ENCODE peak calls at places on chromosome 7, in four cellular contexts. C is NCI-H1105 treated with DMSO at 0.1 percent for 48 hours, S is HEK293T, N is uterus. P is an unnamed sample.

GRCh38 chr7:44801890-44802289 is 5.4 kb downstream of the PPIA start:
- DNase-seq in C (no peak), N (no peak), S (no peak), P (no peak)

GRCh38 chr7:47506716-47507354 is 75.1 kb downstream of the TNS3 start:
- DNase-seq in N (peak; percentile 30), S (no peak), C (no peak), P (peak; percentile 76)

GRCh38 chr7:96952974-96953391 is 52.4 kb upstream of the DLX6 start:
- DNase-seq in C (no peak), N (no peak), S (no peak), P (peak; percentile 9)

GRCh38 chr7:28806841-28807240 is 151.3 kb downstream of the TRIL start:
- DNase-seq in N (no peak), S (no peak), C (no peak), P (peak; percentile 56)

GRCh38 chr7:111640416-111640815 is 78.1 kb upstream of the IMMP2L start:
- DNase-seq in C (no peak), S (no peak), N (no peak), P (no peak)

GRCh38 chr7:12635830-12636229 is 51.6 kb upstream of the ARL4A start:
- DNase-seq in C (no peak), S (no peak), N (no peak), P (no peak)

GRCh38 chr7:100483728-100484635 is at the start of gene NYAP1:
- DNase-seq in C (peak; percentile 48), S (peak; percentile 66), N (peak; percentile 78), P (peak; percentile 38)

GRCh38 chr7:157427811-157428553 is 91.2 kb downstream of the DNAJB6 start:
- DNase-seq in C (no peak), S (no peak), N (no peak), P (no peak)

GRCh38 chr7:69342154-69342884 is 256.0 kb upstream of the AUTS2 start:
- DNase-seq in C (no peak), N (no peak), S (no peak), P (no peak)

GRCh38 chr7:112726076-112726475 is 64.1 kb downstream of the TMEM168 start:
- DNase-seq in S (no peak), N (no peak), C (no peak), P (no peak)

GRCh38 chr7:37429435-37429791 is 19.3 kb downstream of the ELMO1 start:
- DNase-seq in C (no peak), N (no peak), S (no peak), P (no peak)

GRCh38 chr7:98233241-98234070 is 18.6 kb downstream of the TECPR1 start:
- DNase-seq in C (no peak), S (no peak), N (no peak), P (no peak)

GRCh38 chr7:26292768-26293560 is 1.3 kb downstream of the SNX10 start:
- DNase-seq in N (no peak), S (no peak), C (no peak), P (no peak)

GRCh38 chr7:65983965-65984654 is 2.1 kb upstream of the GUSB start:
- DNase-seq in C (no peak), S (no peak), N (no peak), P (no peak)

GRCh38 chr7:118974836-118975235 is 750.3 kb downstream of the ANKRD7 start:
- DNase-seq in S (no peak), N (no peak), C (no peak), P (no peak)

GRCh38 chr7:144057954-144058353 is 9.2 kb downstream of the OR2A5 start:
- DNase-seq in S (no peak), C (no peak), N (no peak), P (peak; percentile 35)

GRCh38 chr7:128705891-128706333 is 33.2 kb upstream of the CALU start:
- DNase-seq in N (no peak), S (no peak), C (peak; percentile 89), P (no peak)

GRCh38 chr7:380226-380550 is 90.2 kb downstream of the FOXL3 start:
- DNase-seq in N (no peak), C (no peak), S (no peak), P (no peak)

GRCh38 chr7:95608344-95609173 is 12.2 kb upstream of the PDK4 start:
- DNase-seq in S (peak; percentile 55), C (peak; percentile 54), N (peak; percentile 97), P (peak; percentile 93)

GRCh38 chr7:111708072-111708471 is 145.8 kb upstream of the IMMP2L start:
- DNase-seq in S (no peak), N (no peak), C (no peak), P (no peak)

GRCh38 chr7:48424731-48425130 is 253.5 kb downstream of the ABCA13 start:
- DNase-seq in N (no peak), C (peak; percentile 36), S (peak; percentile 9), P (peak; percentile 33)

GRCh38 chr7:6437251-6437650 is 10.5 kb downstream of the DAGLB start:
- DNase-seq in S (no peak), C (no peak), N (no peak), P (no peak)

GRCh38 chr7:26199301-26200112 is 1.0 kb downstream of the HNRNPA2B1 start:
- DNase-seq in S (no peak), N (peak; percentile 74), C (peak; percentile 71), P (no peak)

GRCh38 chr7:10122573-10123100 is 851.0 kb upstream of the PHF14 start:
- DNase-seq in S (no peak), N (no peak), C (no peak), P (no peak)

GRCh38 chr7:93298671-93299070 is 66.5 kb downstream of the VPS50 start:
- DNase-seq in C (no peak), N (no peak), S (no peak), P (peak; percentile 41)

GRCh38 chr7:82389847-82390246 is 53.7 kb downstream of the CACNA2D1 start:
- DNase-seq in N (no peak), S (no peak), C (no peak), P (no peak)

GRCh38 chr7:107037866-107038598 is 6.5 kb upstream of the PRKAR2B start:
- DNase-seq in S (no peak), C (no peak), N (no peak), P (no peak)

GRCh38 chr7:286278-286677 is 3.7 kb upstream of the FOXL3 start:
- DNase-seq in N (no peak), C (no peak), S (no peak), P (no peak)

GRCh38 chr7:492714-493065 is 27.0 kb downstream of the PDGFA start:
- DNase-seq in C (peak; percentile 53), S (no peak), N (no peak), P (no peak)

GRCh38 chr7:66181329-66181728 is 23.8 kb upstream of the TPST1 start:
- DNase-seq in S (no peak), C (no peak), N (no peak), P (no peak)

GRCh38 chr7:85764034-85764433 is 577.2 kb upstream of the SEMA3D start:
- DNase-seq in C (no peak), N (no peak), S (no peak), P (no peak)

GRCh38 chr7:36361227-36361626 is 28.4 kb upstream of the ANLN start:
- DNase-seq in N (no peak), C (no peak), S (no peak), P (no peak)

GRCh38 chr7:116628971-116629586 is 42.9 kb upstream of the MET start:
- DNase-seq in C (no peak), S (no peak), N (no peak), P (peak; percentile 53)

GRCh38 chr7:138278601-138279000 is 181.5 kb upstream of the TRIM24 start:
- DNase-seq in N (no peak), S (no peak), C (no peak), P (no peak)

GRCh38 chr7:74373536-74373935 is 80.2 kb upstream of the GTF2IRD1 start:
- DNase-seq in S (no peak), N (no peak), C (no peak), P (no peak)

GRCh38 chr7:97015787-97016391 is 8.7 kb downstream of the DLX5 start:
- DNase-seq in S (no peak), C (no peak), N (no peak), P (no peak)

GRCh38 chr7:36017111-36017510 is 135.9 kb upstream of the EEPD1 start:
- DNase-seq in C (no peak), N (no peak), S (no peak), P (no peak)